ENCODE peak calls at places on chromosomes 12 and 14, in five cellular contexts. U is GM23338, R is pancreas, I is upper lobe of right lung, S is IMR-90. B is an unnamed sample.

GRCh38 chr12:121237415-121237814 is 27.5 kb downstream of the P2RX4 start:
- ATAC-seq in S (no peak), U (no peak), I (no peak), R (peak), B (no peak)

GRCh38 chr12:46177020-46177419 is 91.8 kb downstream of the SLC38A1 start:
- ATAC-seq in U (no peak), I (no peak), S (no peak), R (no peak), B (no peak)

GRCh38 chr14:33131801-33132200 is 193.1 kb downstream of the NPAS3 start:
- ATAC-seq in I (no peak), U (no peak), S (no peak), R (no peak), B (no peak)

GRCh38 chr14:66746316-66747006 is 238.5 kb downstream of the GPHN start:
- ATAC-seq in U (peak), I (peak), S (peak), R (peak), B (no peak)

GRCh38 chr12:28202374-28203130 is 12.3 kb downstream of the CCDC91 start:
- ATAC-seq in R (peak), U (no peak), S (no peak), I (no peak), B (no peak)

GRCh38 chr12:57602544-57602943 is 2.1 kb upstream of the DTX3 start:
- ATAC-seq in I (no peak), U (no peak), R (no peak), S (no peak), B (no peak)

GRCh38 chr14:74290415-74290814 is 12.3 kb downstream of the ABCD4 start:
- ATAC-seq in I (no peak), R (no peak), S (no peak), U (peak), B (no peak)

GRCh38 chr14:87813211-87813610 is 179.8 kb downstream of the GALC start:
- ATAC-seq in S (no peak), U (no peak), I (no peak), R (no peak), B (no peak)

GRCh38 chr12:93122569-93123091 is 193.5 kb upstream of the EEA1 start:
- ATAC-seq in S (no peak), I (peak), R (peak), U (no peak), B (peak)

GRCh38 chr14:60815371-60815770 is 80.8 kb downstream of the MNAT1 start:
- ATAC-seq in S (no peak), R (no peak), U (no peak), I (no peak), B (no peak)

GRCh38 chr12:53550595-53550994 is 43.3 kb upstream of the NPFF start:
- ATAC-seq in U (no peak), S (peak), R (no peak), I (no peak), B (no peak)

GRCh38 chr12:99658950-99659349 is 11.4 kb downstream of the GARIN6 start:
- ATAC-seq in R (no peak), U (no peak), S (no peak), I (no peak), B (no peak)

GRCh38 chr12:117098071-117098360 is 1.2 kb downstream of the TESC start:
- ATAC-seq in I (no peak), R (no peak), U (no peak), S (no peak), B (no peak)

GRCh38 chr12:117100251-117100650 is 1.0 kb upstream of the TESC start:
- ATAC-seq in I (no peak), U (peak), S (peak), R (peak), B (no peak)

GRCh38 chr12:117096643-117097042 is 2.6 kb downstream of the TESC start:
- ATAC-seq in U (no peak), I (no peak), S (no peak), R (no peak), B (no peak)

GRCh38 chr12:117097159-117097558 is 2.1 kb downstream of the TESC start:
- ATAC-seq in R (peak), I (no peak), S (no peak), U (no peak), B (no peak)

GRCh38 chr12:117098361-117099217 is 627 bp downstream of the TESC start:
- ATAC-seq in R (peak), S (peak), I (peak), U (peak), B (peak)
- H3K27ac ChIP-seq in R (peak), S (no peak), I (no peak), U (no peak), B (no peak)

DNA sequence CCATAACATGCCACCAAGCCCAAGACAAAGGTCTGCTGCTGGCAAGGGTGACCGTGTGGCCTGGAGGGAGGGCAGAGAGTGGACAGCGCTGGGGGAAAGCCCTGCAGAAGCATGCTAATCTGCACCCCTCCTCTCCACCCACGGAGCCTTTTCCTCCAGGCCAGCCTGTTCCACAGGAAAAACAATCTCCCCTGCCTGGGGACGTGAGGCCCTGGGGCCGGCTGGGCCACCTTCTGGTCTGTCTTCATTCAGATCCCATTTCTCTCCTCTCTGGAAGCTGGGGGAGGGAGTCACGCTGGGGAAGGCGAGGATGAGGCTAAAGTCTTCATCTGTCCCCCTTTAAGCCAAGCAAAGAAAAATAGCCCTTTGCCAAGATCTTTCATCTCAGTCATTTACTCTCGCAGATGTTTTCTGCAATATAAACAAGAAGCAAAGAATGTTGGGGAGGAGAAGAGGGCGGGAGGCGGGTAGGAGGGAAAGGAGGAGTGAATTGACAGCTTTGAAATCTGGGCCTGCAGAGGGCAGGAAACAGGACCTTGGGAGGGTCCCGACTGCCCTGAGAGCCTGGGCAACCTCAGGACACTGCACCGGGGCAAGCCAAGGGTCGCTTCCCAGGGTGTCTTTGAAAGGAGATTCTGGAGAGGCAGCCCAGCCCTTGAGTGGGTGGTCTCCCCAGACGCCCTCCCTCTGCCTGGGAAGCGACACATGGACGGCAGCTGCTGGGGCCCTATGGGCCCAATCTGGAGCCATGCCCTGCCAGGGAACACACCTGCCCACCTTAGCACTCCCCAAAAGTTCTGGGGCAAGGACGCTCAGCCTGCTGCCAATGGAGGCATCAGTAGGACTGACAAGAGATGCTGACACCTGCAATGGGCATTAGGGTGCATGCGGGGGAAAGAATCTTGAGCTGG is 133.6 kb downstream of the ZFP36L1 start:
- ATAC-seq in S (peak), U (peak), R (no peak), I (peak), B (peak)
- H3K27ac ChIP-seq in S (peak), U (no peak), R (peak), I (peak), B (peak)

DNA sequence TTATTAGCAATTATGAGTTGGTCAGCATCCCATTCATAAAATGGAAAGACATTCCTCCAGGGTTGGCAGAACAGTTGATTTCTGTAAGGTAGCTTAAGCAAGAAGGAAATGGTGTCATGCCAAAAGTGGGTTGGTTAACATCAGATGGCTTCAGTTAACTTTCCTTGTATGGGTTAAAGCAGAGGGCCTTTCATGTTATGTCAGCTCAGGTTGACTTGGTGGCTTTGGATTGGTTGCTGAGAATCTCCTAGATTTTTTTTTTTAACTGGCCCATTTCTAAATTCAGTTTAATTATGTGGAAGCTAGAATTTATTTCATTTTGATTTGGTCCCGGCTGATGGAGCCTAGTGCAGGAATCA is 87.8 kb downstream of the BBS10 start:
- ATAC-seq in U (no peak), I (no peak), R (no peak), S (no peak), B (no peak)
- H3K27ac ChIP-seq in U (no peak), I (peak), R (no peak), S (peak), B (peak)

DNA sequence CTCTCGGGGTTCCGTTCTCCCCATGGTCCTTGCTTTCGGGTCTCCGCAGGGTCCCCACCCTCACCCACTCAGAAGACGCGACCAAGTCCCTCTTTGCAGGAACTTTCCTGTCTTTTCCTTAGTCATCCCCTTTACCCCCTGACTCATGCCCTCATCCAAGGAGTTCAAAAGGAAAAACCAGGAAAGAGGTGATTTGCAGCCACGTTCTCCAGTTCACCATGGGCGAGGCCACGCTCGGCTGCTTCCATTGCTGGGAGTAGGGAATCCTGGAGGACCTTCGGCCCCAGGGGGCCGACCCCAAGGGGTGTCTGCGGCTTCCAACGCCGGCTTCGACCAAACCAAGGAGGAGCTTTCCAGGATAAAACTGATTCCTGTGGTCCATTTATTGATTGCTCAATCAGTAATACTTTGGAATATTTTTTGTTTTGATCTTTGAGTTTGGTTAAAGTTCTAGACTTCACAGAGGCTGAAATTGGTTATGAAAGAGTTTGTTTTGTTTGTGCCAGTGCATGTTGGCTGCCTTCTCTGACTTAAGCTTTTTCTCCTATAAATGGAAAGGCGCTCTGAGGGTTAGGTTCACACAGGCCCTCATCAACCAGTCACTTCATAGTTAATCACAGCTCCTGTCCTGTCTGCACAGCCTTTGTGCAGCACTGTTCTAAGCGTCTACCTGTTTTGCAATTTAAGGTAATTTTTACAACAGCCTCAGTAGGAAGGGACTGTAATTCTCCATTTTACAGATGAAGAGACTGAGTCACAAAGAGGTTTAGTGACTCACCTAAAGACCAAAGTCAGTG is 827 bp downstream of the ALDH2 start:
- ATAC-seq in S (peak), I (peak), R (peak), U (peak), B (peak)
- H3K27ac ChIP-seq in S (peak), I (peak), R (peak), U (peak), B (peak)

GRCh38 chr12:26489908-26490307 is 294.5 kb downstream of the SSPN start:
- ATAC-seq in I (no peak), S (no peak), R (no peak), U (no peak), B (no peak)

GRCh38 chr12:26496170-26496569 is 300.8 kb downstream of the SSPN start:
- ATAC-seq in I (no peak), U (no peak), S (no peak), R (no peak), B (no peak)

GRCh38 chr12:26492406-26492805 is 297.0 kb downstream of the SSPN start:
- ATAC-seq in U (no peak), R (no peak), S (no peak), I (no peak), B (no peak)

GRCh38 chr12:26488339-26488738 is 293.0 kb downstream of the SSPN start:
- ATAC-seq in R (no peak), U (no peak), S (no peak), I (no peak), B (no peak)

DNA sequence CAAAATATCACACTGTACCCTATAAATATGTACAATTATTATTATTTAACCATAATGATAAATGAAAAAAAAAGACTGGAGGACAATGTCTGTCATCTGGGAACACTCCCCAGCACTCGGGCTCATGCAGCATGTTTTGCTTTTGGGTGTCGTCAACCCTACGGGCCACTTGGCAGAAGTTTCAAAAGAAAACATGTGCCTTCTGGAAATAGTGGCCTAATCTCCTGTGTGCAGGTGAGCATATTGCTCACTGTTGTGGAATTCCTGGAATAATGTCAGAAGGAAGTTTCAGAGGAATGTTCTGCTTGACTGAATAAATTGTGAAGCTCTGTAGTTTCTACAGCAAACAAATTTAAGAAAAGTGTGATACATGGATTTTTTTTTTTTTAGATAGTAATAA is 298.3 kb downstream of the SSPN start:
- ATAC-seq in S (no peak), I (no peak), U (no peak), R (peak), B (no peak)
- H3K27ac ChIP-seq in S (no peak), I (no peak), U (no peak), R (peak), B (no peak)

DNA sequence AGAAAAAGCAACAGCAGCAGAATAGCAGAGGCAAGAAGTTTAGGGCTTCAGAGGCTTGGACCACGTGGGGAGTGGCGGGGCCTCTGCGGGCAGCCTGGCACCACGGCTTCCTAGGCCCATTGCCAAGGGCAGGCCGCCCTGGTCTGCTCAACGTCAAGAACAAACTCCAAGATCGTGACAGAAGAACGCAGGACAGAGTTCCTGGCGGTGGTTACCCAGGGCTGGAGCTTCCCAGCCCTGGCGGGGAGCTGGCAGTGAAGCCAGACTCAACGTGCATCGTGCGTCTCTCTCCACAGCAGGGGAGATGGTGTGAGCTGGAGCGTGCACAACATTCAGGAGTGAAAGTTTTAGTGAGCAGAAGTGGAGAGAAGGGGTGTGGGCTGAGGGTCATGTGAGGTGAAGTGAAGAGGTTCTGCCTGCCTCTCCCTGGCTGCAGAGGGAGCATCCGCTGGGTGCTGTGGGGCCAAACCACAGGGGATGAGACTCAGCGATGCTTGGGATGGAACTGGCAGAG is 13.9 kb upstream of the CACNA2D4 start:
- ATAC-seq in R (no peak), S (no peak), I (peak), U (no peak), B (peak)
- H3K27ac ChIP-seq in R (no peak), S (no peak), I (no peak), U (no peak), B (no peak)

DNA sequence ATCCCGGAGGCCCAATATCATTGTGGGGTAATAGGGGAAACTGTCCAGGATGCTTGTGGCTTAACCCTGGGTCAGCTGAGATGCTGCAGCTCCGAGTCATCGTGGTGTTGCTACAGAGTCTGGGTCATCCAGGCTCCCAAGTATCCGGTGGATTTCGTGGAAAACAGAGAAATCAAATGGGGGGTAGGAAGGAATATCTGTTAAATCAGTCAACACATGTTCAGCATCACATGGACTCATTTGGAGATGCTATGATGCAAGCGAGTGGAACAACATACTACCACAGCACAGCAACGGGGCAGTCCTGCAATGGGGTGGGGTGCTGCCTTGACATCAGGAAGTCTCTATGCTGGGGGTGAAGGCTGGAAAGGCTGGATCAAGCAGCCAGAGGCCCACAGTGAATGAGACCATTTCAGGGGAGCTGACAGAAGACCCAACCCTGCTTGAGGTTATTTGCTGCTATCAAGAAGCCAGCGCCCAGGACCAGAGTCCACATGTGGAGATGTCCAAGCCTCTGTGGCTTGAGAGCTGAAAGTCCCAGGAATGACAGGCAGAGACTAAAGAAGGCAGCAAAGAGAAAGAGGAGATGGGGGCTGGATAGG is 22.9 kb downstream of the VDR start:
- ATAC-seq in I (peak), S (peak), U (no peak), R (peak), B (peak)
- H3K27ac ChIP-seq in I (peak), S (peak), U (no peak), R (no peak), B (no peak)

B was measured in gastroesophageal sphincter.